ENCODE peak calls at places on chromosome 21, in nine cellular contexts. V, U, F, G, N, M, I, W and S are unnamed samples.

GRCh38 chr21:26835027-26835713 is 10.0 kb downstream of the ADAMTS1 start:
- DNase-seq in V (no peak), U (no peak), F (no peak), G (no peak), N (no peak), M (no peak), I (no peak), W (peak), S (no peak)

GRCh38 chr21:44024895-44025353 is 12.8 kb downstream of the TRAPPC10 start:
- DNase-seq in V (no peak), U (no peak), F (no peak), G (peak), N (peak), M (peak), I (peak), W (peak), S (no peak)

GRCh38 chr21:15826147-15826780 is 96.5 kb downstream of the USP25 start:
- DNase-seq in V (no peak), U (peak), F (no peak), G (peak), N (peak), M (no peak), I (no peak), W (no peak), S (no peak)

GRCh38 chr21:42363331-42363730 is 3.0 kb downstream of the TFF1 start:
- DNase-seq in V (no peak), U (no peak), F (no peak), G (no peak), N (no peak), M (no peak), I (no peak), W (no peak), S (no peak)

GRCh38 chr21:35573472-35574389 is 486.6 kb downstream of the SETD4 start:
- DNase-seq in V (no peak), U (no peak), F (no peak), G (no peak), N (no peak), M (no peak), I (no peak), W (no peak), S (no peak)

GRCh38 chr21:26966360-26966977 is 419 bp downstream of the ADAMTS5 start:
- DNase-seq in V (peak), U (no peak), F (no peak), G (no peak), N (no peak), M (peak), I (peak), W (peak), S (no peak)

GRCh38 chr21:17585875-17586450 is 26.7 kb downstream of the BTG3 start:
- DNase-seq in V (no peak), U (peak), F (peak), G (no peak), N (peak), M (no peak), I (no peak), W (no peak), S (no peak)

GRCh38 chr21:34707876-34708325 is 39.1 kb downstream of the CLIC6 start:
- DNase-seq in V (no peak), U (no peak), F (no peak), G (no peak), N (no peak), M (no peak), I (no peak), W (no peak), S (no peak)

GRCh38 chr21:17089121-17089520 is 423.7 kb upstream of the CXADR start:
- DNase-seq in V (no peak), U (no peak), F (no peak), G (no peak), N (no peak), M (no peak), I (no peak), W (no peak), S (no peak)

GRCh38 chr21:44529503-44530125 is 10.4 kb downstream of the KRTAP10-1 start:
- DNase-seq in V (no peak), U (no peak), F (no peak), G (no peak), N (no peak), M (no peak), I (peak), W (peak), S (no peak)

GRCh38 chr21:34935868-34936267 is 113.2 kb downstream of the RUNX1 start:
- DNase-seq in V (no peak), U (no peak), F (no peak), G (no peak), N (no peak), M (no peak), I (no peak), W (no peak), S (no peak)

GRCh38 chr21:38383411-38384245 is 114.6 kb downstream of the ERG start:
- DNase-seq in V (peak), U (no peak), F (no peak), G (no peak), N (no peak), M (no peak), I (no peak), W (no peak), S (peak)

GRCh38 chr21:38379171-38379570 is 119.1 kb downstream of the ERG start:
- DNase-seq in V (no peak), U (no peak), F (no peak), G (no peak), N (no peak), M (no peak), I (no peak), W (no peak), S (no peak)

GRCh38 chr21:38384246-38384576 is 114.1 kb downstream of the ERG start:
- DNase-seq in V (no peak), U (no peak), F (no peak), G (no peak), N (no peak), M (no peak), I (no peak), W (no peak), S (peak)

GRCh38 chr21:38377165-38378093 is 120.6 kb downstream of the KCNJ15 start:
- DNase-seq in V (no peak), U (no peak), F (no peak), G (no peak), N (no peak), M (no peak), I (no peak), W (no peak), S (peak)

DNA sequence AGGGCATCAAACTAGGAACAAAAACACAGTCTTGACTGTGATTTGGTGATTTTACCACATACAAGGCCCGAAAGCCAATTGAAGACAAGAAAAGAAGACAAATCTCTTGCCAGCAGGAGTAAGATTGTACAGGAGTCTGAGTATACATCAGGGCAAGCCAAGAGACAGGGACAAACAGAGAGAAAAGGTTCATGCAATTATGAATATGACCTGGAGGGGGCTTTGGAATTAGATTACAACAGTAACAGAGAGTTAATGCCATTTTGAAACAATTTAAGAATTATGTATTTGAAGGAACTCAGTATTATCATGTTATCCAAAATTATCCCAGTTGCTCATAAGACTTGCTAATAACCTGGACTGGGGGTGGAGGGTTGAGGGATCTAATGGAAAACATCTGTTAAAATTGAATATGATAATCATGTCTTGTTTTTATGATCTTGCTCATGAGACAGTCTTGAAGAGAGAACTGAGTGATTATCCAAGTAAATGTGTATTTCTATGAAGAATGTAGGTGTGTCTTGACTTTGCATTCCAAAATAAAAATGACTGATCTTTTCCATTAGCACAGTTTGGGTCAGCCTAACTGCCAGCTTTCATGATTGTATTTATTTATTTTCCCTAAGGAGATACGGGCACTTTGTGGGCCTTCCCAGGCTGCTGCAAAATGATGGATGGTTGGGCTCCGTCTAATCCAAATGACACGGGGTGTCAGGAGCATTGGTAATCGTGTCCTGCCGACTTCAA is 117.7 kb downstream of the ERG start:
- DNase-seq in V (no peak), U (no peak), F (no peak), G (no peak), N (no peak), M (no peak), I (no peak), W (no peak), S (no peak)
- TF ChIP-seq CTCF in V (no peak), U (no peak), F (no peak), G (peak), N (peak), M (no peak), I (no peak), W (no peak), S (no peak)

GRCh38 chr21:38958940-38959685 is 153.4 kb downstream of the ETS2 start:
- DNase-seq in V (no peak), U (no peak), F (no peak), G (peak), N (peak), M (no peak), I (no peak), W (peak), S (no peak)
- TF ChIP-seq POLR2AphosphoS5 in V (peak), U (no peak), F (no peak), G (peak), N (no peak), M (peak), I (peak), W (peak), S (peak)

GRCh38 chr21:45886610-45887026 is 95.0 kb upstream of the COL6A1 start:
- DNase-seq in V (no peak), U (no peak), F (no peak), G (no peak), N (no peak), M (no peak), I (no peak), W (no peak), S (no peak)

GRCh38 chr21:45889115-45889708 is 92.4 kb upstream of the COL6A1 start:
- DNase-seq in V (peak), U (no peak), F (no peak), G (no peak), N (no peak), M (no peak), I (no peak), W (no peak), S (no peak)

GRCh38 chr21:45888361-45889009 is 93.1 kb upstream of the COL6A1 start:
- DNase-seq in V (peak), U (no peak), F (no peak), G (no peak), N (no peak), M (no peak), I (no peak), W (no peak), S (no peak)

GRCh38 chr21:45887121-45887611 is 94.4 kb upstream of the COL6A1 start:
- DNase-seq in V (no peak), U (no peak), F (no peak), G (no peak), N (no peak), M (peak), I (no peak), W (peak), S (no peak)

DNA sequence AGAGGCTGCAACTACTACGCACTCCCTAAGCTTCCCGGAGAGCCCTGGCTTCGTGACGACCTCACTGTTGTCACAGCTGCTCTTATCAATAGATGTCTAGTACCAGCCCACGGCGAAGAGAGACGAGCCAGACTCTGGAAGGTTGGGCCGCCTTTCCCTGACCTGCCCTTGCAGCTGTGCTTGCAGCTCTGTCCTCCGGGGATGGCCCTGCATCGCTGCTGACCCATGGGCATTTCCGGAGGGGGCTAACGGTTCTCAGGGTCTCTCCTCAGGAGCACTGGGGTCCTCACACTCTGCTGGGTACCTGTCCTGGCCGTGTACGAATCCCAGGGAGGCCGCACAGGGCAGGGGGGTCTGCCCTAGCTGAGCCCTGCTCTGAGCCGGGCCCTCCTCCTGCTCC is 93.8 kb upstream of the COL6A1 start:
- DNase-seq in V (no peak), U (no peak), F (no peak), G (no peak), N (no peak), M (no peak), I (no peak), W (no peak), S (no peak)
- H3K27ac ChIP-seq in V (no peak), U (no peak), F (no peak), G (peak), N (no peak), M (no peak), I (no peak), W (peak), S (peak)

DNA sequence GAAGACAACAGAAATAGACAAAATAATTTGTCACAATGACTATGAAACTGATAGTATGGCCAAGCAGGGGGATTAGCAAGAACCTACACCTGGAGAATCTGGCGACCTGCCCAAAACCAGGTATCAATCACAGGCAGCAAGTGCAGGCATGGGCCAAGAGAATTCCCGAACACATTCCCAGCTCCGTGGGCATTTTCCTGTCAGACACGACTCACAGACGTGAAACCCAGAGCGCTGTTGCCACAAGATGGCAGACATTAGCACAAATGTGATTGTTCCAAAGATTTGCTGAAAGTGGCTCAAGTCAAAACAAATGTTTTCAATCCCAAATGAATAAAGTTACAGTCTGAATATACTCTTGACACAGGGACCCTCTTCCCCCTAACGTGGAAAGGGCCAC is 36.8 kb downstream of the HLCS start:
- DNase-seq in V (no peak), U (no peak), F (no peak), G (no peak), N (no peak), M (no peak), I (no peak), W (no peak), S (no peak)
- TF ChIP-seq CTCF in V (no peak), U (no peak), F (peak), G (no peak), N (peak), M (no peak), I (no peak), W (no peak), S (no peak)

GRCh38 chr21:25515484-25516405 is 91.5 kb downstream of the MRPL39 start:
- DNase-seq in V (no peak), U (no peak), F (no peak), G (no peak), N (no peak), M (no peak), I (no peak), W (no peak), S (no peak)
- TF ChIP-seq POLR2AphosphoS5 in V (no peak), U (no peak), F (no peak), G (no peak), N (no peak), M (no peak), I (no peak), W (no peak), S (no peak)

DNA sequence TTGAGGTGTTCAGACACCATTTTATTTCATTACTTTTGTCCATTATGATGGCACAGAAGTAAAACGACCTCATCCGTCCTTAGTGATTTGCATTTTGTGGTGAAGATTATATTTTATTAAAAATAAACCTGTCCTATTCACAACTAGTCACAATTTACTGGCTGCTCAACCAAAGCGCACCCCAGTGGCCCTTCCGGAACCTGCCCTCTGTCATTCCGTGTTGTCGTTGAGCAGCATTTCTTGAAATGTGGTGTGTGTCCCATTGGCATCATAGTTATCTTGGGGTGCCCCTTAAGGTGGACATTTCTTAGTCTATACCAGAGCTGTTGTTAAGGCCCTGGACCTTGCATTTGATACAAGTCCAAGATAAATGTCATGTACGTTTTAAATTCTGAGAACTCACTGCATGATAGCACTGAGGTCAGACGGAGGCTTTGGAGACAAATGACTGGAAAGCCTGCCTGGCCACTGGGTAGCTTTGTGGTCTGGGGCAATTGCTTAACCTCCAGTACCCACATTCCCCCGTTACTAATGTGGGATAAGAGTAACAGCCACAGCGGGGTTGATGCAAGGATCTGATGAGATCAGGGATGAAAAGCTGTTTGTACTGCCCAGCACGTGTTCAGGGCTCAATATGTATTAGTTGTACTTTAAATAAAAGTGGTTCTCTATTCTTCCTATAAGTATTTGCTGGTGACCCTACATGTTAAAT is 36.2 kb downstream of the BACH1 start:
- DNase-seq in V (no peak), U (no peak), F (no peak), G (no peak), N (no peak), M (no peak), I (no peak), W (no peak), S (no peak)
- H3K27ac ChIP-seq in V (no peak), U (no peak), F (no peak), G (no peak), N (peak), M (no peak), I (no peak), W (no peak), S (no peak)